ENCODE peak calls at places on chromosomes 7 and 10, in seven cellular contexts. D is ascending aorta, Z is MM.1S, T is WTC11, J is thoracic aorta, B is cardiac fibroblast, C is neural crest cell. Q is an unnamed sample.

GRCh38 chr7:110157631-110158362 is 933.1 kb upstream of the LRRN3 start:
- DNase-seq in D (no peak), Z (no peak), T (no peak), J (no peak), B (no peak), C (no peak), Q (peak)

GRCh38 chr10:28179490-28180099 is 123.3 kb downstream of the MPP7 start:
- DNase-seq in D (no peak), Z (peak), T (no peak), J (no peak), B (peak), C (peak), Q (peak)

GRCh38 chr10:100625821-100626220 is 90.1 kb downstream of the HIF1AN start:
- DNase-seq in D (no peak), Z (no peak), T (peak), J (no peak), B (no peak), C (no peak), Q (no peak)

GRCh38 chr7:94561841-94562514 is 52.4 kb downstream of the CASD1 start:
- DNase-seq in D (no peak), Z (no peak), T (no peak), J (no peak), B (peak), C (no peak), Q (peak)

GRCh38 chr10:103558916-103559315 is 65.4 kb downstream of the NEURL1 start:
- DNase-seq in D (no peak), Z (no peak), T (no peak), J (no peak), B (no peak), C (no peak), Q (no peak)

GRCh38 chr10:35563266-35563891 is 41.8 kb upstream of the GJD4 start:
- DNase-seq in D (peak), Z (peak), T (peak), J (no peak), B (peak), C (peak), Q (peak)

GRCh38 chr10:94217431-94217830 is 145.3 kb downstream of the NOC3L start:
- DNase-seq in D (no peak), Z (no peak), T (no peak), J (no peak), B (no peak), C (no peak), Q (no peak)

GRCh38 chr10:27446091-27446918 is 57.8 kb upstream of the RAB18 start:
- DNase-seq in D (no peak), Z (peak), T (no peak), J (no peak), B (peak), C (no peak), Q (peak)

GRCh38 chr10:123804716-123805115 is 86.9 kb downstream of the CPXM2 start:
- DNase-seq in D (peak), Z (no peak), T (no peak), J (no peak), B (peak), C (no peak), Q (no peak)

GRCh38 chr10:88309365-88309764 is 273.8 kb downstream of the RNLS start:
- DNase-seq in D (no peak), Z (no peak), T (no peak), J (no peak), B (no peak), C (no peak), Q (no peak)

GRCh38 chr10:30898964-30899363 is 132.7 kb downstream of the ZNF438 start:
- DNase-seq in D (no peak), Z (no peak), T (no peak), J (no peak), B (no peak), C (no peak), Q (no peak)

GRCh38 chr7:64625114-64626082 is 40.5 kb upstream of the ZNF107 start:
- DNase-seq in D (no peak), Z (peak), T (no peak), J (no peak), B (no peak), C (no peak), Q (no peak)

GRCh38 chr10:6242089-6242488 is 39.4 kb downstream of the PFKFB3 start:
- DNase-seq in D (peak), Z (no peak), T (no peak), J (no peak), B (no peak), C (no peak), Q (no peak)

GRCh38 chr7:50656141-50656895 is 91.1 kb upstream of the DDC start:
- DNase-seq in D (peak), Z (peak), T (no peak), J (no peak), B (no peak), C (no peak), Q (no peak)

GRCh38 chr10:34955391-34955790 is 134.8 kb downstream of the CUL2 start:
- DNase-seq in D (no peak), Z (no peak), T (no peak), J (no peak), B (peak), C (no peak), Q (no peak)

GRCh38 chr7:44633254-44634186 is 27.1 kb downstream of the OGDH start:
- DNase-seq in D (peak), Z (peak), T (no peak), J (no peak), B (peak), C (no peak), Q (peak)

GRCh38 chr10:36573246-36573645 is 552.2 kb upstream of the ANKRD30A start:
- DNase-seq in D (no peak), Z (no peak), T (no peak), J (no peak), B (no peak), C (no peak), Q (no peak)

GRCh38 chr10:29377333-29377961 is 88.6 kb downstream of the LYZL1 start:
- DNase-seq in D (peak), Z (no peak), T (no peak), J (no peak), B (peak), C (no peak), Q (peak)

GRCh38 chr7:127346575-127347256 is 45.8 kb downstream of the ZNF800 start:
- DNase-seq in D (no peak), Z (no peak), T (no peak), J (no peak), B (no peak), C (no peak), Q (no peak)

GRCh38 chr10:76126607-76127190 is 695.3 kb downstream of the LRMDA start:
- DNase-seq in D (no peak), Z (no peak), T (no peak), J (no peak), B (peak), C (no peak), Q (no peak)

DNA sequence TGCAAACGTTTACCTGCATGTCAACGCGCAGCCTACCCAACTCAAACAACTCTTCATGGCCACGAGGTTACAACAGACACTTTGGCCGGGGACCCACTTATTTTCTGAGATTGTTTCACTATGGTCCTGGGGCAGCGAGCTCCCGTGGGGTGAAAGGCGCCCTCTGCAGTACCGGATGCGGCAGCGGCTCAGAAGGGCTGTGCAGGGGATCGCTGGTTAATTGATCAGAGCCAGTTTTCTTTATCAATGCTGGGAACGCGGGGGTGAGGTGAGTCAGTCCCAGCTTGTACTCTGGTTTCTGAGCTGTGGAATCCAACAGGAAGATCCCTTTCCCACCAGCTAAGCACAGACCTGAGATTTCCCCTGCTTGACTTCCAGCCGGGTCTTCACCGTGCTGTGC is 366.5 kb upstream of the KLF6 start:
- DNase-seq in D (no peak), Z (no peak), T (peak), J (no peak), B (no peak), C (no peak), Q (no peak)
- TF ChIP-seq CTCF in D (no peak), Z (no peak), T (peak), J (no peak), B (no peak), C (peak), Q (no peak)

GRCh38 chr7:101990811-101991418 is 173.5 kb downstream of the CUX1 start:
- DNase-seq in D (no peak), Z (peak), T (no peak), J (no peak), B (no peak), C (no peak), Q (no peak)

GRCh38 chr7:101987494-101987893 is 170.1 kb downstream of the CUX1 start:
- DNase-seq in D (no peak), Z (no peak), T (no peak), J (no peak), B (no peak), C (no peak), Q (no peak)

GRCh38 chr7:101991860-101992259 is 174.4 kb downstream of the CUX1 start:
- DNase-seq in D (no peak), Z (no peak), T (no peak), J (no peak), B (no peak), C (no peak), Q (no peak)

GRCh38 chr7:101988513-101988912 is 171.1 kb downstream of the CUX1 start:
- DNase-seq in D (no peak), Z (no peak), T (no peak), J (no peak), B (no peak), C (no peak), Q (no peak)

DNA sequence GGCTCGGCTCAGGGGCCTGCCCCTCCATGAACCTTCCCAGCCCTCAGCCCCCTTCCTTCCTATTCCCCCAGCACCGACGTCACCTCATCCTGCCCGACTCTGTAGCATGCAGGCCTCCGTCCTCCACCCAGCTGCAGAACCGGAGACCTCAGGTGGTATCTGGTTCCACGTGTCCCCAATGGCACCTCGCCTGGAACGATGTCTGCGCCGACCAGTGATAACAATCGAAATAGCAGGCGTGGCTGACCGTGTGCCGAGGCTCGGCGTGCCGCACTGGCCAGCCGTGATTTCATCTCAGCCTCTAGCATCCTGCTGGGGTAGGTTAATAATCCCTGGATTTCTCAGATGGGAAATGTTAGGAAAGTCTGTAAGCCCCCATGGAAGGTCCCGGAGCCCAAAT is 171.7 kb downstream of the CUX1 start:
- DNase-seq in D (no peak), Z (no peak), T (no peak), J (no peak), B (no peak), C (no peak), Q (no peak)
- TF ChIP-seq CTCF in D (no peak), Z (no peak), T (no peak), J (no peak), B (no peak), C (no peak), Q (no peak)

DNA sequence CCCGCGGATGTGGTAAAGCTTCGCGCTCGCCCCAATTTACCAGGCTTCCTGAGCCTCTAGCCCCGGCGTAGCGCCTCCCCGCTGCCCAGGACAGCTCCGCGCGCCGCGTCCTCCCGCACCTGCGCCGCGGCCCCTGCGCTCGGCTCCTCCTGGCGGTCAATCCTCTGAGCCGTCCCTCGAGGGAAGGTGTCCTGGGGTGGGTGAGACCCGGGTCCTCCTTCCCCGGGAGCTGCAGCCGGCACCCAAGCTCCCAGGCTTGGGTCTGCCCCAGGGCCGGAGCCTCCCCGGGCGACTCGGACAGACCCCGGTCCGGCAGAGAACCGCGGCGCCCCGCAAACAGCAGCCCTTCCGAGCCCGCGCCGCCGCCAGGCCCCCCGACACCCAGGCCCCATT is 512 bp downstream of the OSBPL3 start:
- DNase-seq in D (peak), Z (peak), T (peak), J (no peak), B (peak), C (peak), Q (peak)
- TF ChIP-seq CTCF in D (peak), Z (peak), T (no peak), J (peak), B (peak), C (peak), Q (peak)

GRCh38 chr10:48744587-48744986 is 59.9 kb downstream of the WDFY4 start:
- DNase-seq in D (no peak), Z (no peak), T (no peak), J (no peak), B (no peak), C (no peak), Q (no peak)

GRCh38 chr10:48742891-48743845 is 58.5 kb downstream of the WDFY4 start:
- DNase-seq in D (no peak), Z (no peak), T (no peak), J (no peak), B (no peak), C (no peak), Q (no peak)

GRCh38 chr10:48748573-48748972 is 63.9 kb downstream of the WDFY4 start:
- DNase-seq in D (no peak), Z (no peak), T (no peak), J (no peak), B (no peak), C (no peak), Q (no peak)

GRCh38 chr10:48749254-48749787 is 64.6 kb downstream of the WDFY4 start:
- DNase-seq in D (no peak), Z (no peak), T (no peak), J (no peak), B (no peak), C (no peak), Q (no peak)

DNA sequence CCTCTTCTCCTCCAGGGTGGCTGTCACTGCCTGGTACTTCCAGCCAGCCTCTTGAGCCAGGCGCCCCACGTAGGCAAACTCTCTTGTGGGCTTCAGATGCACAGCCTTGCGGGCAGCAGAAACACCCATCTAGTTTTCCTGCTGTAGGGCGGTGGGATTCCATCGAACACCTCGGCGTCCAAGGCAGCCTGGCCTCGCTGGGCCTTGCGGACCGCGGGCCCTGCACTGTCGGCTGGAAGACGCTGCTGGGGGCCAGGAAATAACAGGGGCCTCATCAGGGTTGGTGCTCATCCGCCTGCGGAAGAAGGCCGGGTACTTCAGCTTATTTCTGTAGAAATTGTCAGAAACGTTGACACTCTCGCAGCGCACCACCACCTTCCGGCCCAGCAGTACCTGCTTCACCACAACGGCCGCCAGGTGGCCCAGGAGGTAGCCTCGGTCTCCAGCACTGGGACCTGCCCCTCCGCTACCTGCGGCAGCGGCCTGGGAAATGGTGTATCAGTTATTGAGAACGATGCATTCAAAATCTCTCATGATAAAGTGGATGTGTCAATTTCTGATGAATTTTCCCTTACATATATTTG is 61.1 kb downstream of the WDFY4 start:
- DNase-seq in D (no peak), Z (no peak), T (peak), J (no peak), B (no peak), C (no peak), Q (peak)
- TF ChIP-seq CTCF in D (no peak), Z (no peak), T (peak), J (no peak), B (no peak), C (peak), Q (peak)

GRCh38 chr10:23293145-23293724 is 51.4 kb downstream of the C10orf67 start:
- DNase-seq in D (no peak), Z (peak), T (peak), J (no peak), B (peak), C (peak), Q (peak)
- TF ChIP-seq CTCF in D (peak), Z (peak), T (peak), J (no peak), B (peak), C (peak), Q (peak)

GRCh38 chr10:46228076-46229071 is 58.4 kb upstream of the ANTXRL start:
- DNase-seq in D (peak), Z (peak), T (peak), J (peak), B (peak), C (peak), Q (peak)
- TF ChIP-seq CTCF in D (peak), Z (peak), T (peak), J (peak), B (peak), C (peak), Q (peak)

GRCh38 chr10:124946945-124947344 is 5.0 kb downstream of the ZRANB1 start:
- DNase-seq in D (no peak), Z (peak), T (no peak), J (no peak), B (no peak), C (no peak), Q (no peak)

GRCh38 chr10:124941823-124942222 is at the start of gene ZRANB1:
- DNase-seq in D (no peak), Z (no peak), T (no peak), J (no peak), B (no peak), C (no peak), Q (no peak)

GRCh38 chr10:124943301-124944092 is 1.6 kb downstream of the ZRANB1 start:
- DNase-seq in D (no peak), Z (no peak), T (no peak), J (no peak), B (peak), C (no peak), Q (peak)

GRCh38 chr10:124942317-124943169 is 620 bp downstream of the ZRANB1 start:
- DNase-seq in D (no peak), Z (no peak), T (no peak), J (no peak), B (no peak), C (no peak), Q (no peak)

DNA sequence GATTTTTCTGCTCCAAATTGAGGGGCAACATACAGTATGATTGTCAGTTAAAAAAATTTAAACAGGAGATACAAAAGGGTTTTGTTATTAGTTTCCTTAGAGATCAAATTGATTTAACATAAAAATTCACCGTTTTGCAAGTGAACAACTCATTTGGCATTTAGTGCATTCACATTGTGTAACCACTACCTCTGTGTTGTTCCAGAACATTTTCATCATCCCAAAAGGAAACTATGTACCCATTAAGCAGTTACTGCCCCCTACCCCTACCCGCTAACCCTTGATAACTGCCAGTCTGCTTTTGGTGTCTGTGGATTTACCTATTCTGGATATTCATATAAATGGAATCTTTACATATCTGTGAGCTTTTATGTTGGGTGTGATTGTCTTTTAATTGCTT is 3.1 kb downstream of the ZRANB1 start:
- DNase-seq in D (no peak), Z (no peak), T (no peak), J (no peak), B (peak), C (no peak), Q (no peak)
- TF ChIP-seq CTCF in D (no peak), Z (no peak), T (no peak), J (no peak), B (no peak), C (no peak), Q (no peak)

GRCh38 chr7:4100148-4100547 is 581.9 kb upstream of the FOXK1 start:
- DNase-seq in D (no peak), Z (no peak), T (no peak), J (no peak), B (no peak), C (no peak), Q (no peak)

GRCh38 chr7:4099651-4100050 is 582.4 kb upstream of the FOXK1 start:
- DNase-seq in D (no peak), Z (no peak), T (no peak), J (no peak), B (no peak), C (no peak), Q (no peak)

GRCh38 chr7:4100691-4101090 is 581.4 kb upstream of the FOXK1 start:
- DNase-seq in D (no peak), Z (no peak), T (no peak), J (no peak), B (no peak), C (no peak), Q (no peak)

GRCh38 chr7:4102231-4102841 is 579.8 kb upstream of the FOXK1 start:
- DNase-seq in D (no peak), Z (no peak), T (no peak), J (no peak), B (no peak), C (no peak), Q (no peak)

GRCh38 chr7:4103352-4104091 is 578.6 kb upstream of the FOXK1 start:
- DNase-seq in D (no peak), Z (no peak), T (no peak), J (no peak), B (peak), C (no peak), Q (no peak)
- TF ChIP-seq CTCF in D (no peak), Z (no peak), T (no peak), J (no peak), B (no peak), C (peak), Q (no peak)

GRCh38 chr10:11520892-11521291 is 90.6 kb downstream of the USP6NL start:
- DNase-seq in D (no peak), Z (no peak), T (no peak), J (no peak), B (no peak), C (no peak), Q (no peak)
- TF ChIP-seq CTCF in D (no peak), Z (no peak), T (no peak), J (no peak), B (no peak), C (peak), Q (no peak)

GRCh38 chr7:106778656-106779250 is 86.3 kb upstream of the PIK3CG start:
- DNase-seq in D (no peak), Z (no peak), T (no peak), J (no peak), B (no peak), C (no peak), Q (no peak)

GRCh38 chr7:106781007-106781406 is 84.1 kb upstream of the PIK3CG start:
- DNase-seq in D (no peak), Z (no peak), T (no peak), J (no peak), B (no peak), C (no peak), Q (no peak)

GRCh38 chr7:106777666-106778299 is 87.3 kb upstream of the PIK3CG start:
- DNase-seq in D (no peak), Z (no peak), T (no peak), J (no peak), B (no peak), C (no peak), Q (no peak)

GRCh38 chr7:106781828-106782544 is 83.1 kb upstream of the PIK3CG start:
- DNase-seq in D (no peak), Z (no peak), T (no peak), J (no peak), B (no peak), C (no peak), Q (no peak)

DNA sequence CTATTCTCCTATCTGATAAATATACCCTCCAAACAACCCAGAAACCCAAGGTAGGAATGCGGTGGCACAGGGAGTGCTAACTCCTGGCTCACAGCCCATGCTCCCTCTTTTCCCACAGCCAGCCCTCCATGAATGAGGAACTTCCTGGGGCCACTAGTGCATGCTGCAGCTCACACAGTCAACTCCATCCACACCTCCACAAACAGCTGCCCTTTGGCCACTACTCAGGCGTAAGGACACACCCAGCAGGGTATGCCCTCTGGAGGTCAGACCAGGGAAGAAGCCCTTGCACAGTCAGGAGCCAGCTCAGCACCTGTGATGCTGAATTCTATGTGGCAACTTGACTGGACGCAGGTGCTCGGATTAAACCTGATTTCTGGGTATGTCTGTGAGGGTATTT is 85.2 kb upstream of the PIK3CG start:
- DNase-seq in D (no peak), Z (peak), T (peak), J (no peak), B (no peak), C (no peak), Q (peak)
- TF ChIP-seq CTCF in D (no peak), Z (peak), T (no peak), J (no peak), B (no peak), C (peak), Q (no peak)